ENCODE peak calls at places on chromosomes 4 and X, in six cellular contexts. S is neural progenitor cell, V is heart left ventricle, N is MCF 10A, Z is WTC11, L is AG04450. D is an unnamed sample.

GRCh38 chr4:71383984-71384383 is 45.2 kb downstream of the SLC4A4 start:
- DNase-seq in L (no peak), Z (no peak), N (no peak), S (no peak), V (no peak), D (no peak)

GRCh38 chrX:48833531-48834138 is 1.8 kb downstream of the PCSK1N start:
- DNase-seq in V (no peak), N (no peak), L (no peak), Z (no peak), S (no peak), D (no peak)

GRCh38 chr4:160026720-160027119 is 923.8 kb downstream of the RAPGEF2 start:
- DNase-seq in L (no peak), V (no peak), S (no peak), Z (peak; percentile 44), N (peak; percentile 91), D (no peak)

GRCh38 chr4:48699470-48699869 is 80.6 kb downstream of the FRYL start:
- DNase-seq in N (peak; percentile 56), S (no peak), L (no peak), Z (no peak), V (no peak), D (no peak)

GRCh38 chr4:153153339-153153851 is 50.8 kb upstream of the TRIM2 start:
- DNase-seq in N (peak; percentile 52), V (peak; percentile 48), S (peak; percentile 85), Z (peak; percentile 68), L (no peak), D (peak; percentile 87)

GRCh38 chr4:73964862-73965611 is 16.8 kb downstream of the PF4 start:
- DNase-seq in L (no peak), V (no peak), N (peak; percentile 3), S (peak; percentile 71), Z (peak; percentile 82), D (no peak)

GRCh38 chr4:112119358-112119783 is 25.9 kb upstream of the FAM241A start:
- DNase-seq in L (no peak), S (no peak), V (no peak), Z (no peak), N (no peak), D (no peak)

GRCh38 chrX:13770013-13770412 is 35.5 kb downstream of the OFD1 start:
- DNase-seq in S (no peak), Z (no peak), V (no peak), N (no peak), L (no peak), D (no peak)

GRCh38 chr4:77959566-77960338 is 97.1 kb downstream of the MRPL1 start:
- DNase-seq in S (peak; percentile 80), Z (no peak), V (no peak), L (peak; percentile 18), N (peak; percentile 54), D (no peak)

GRCh38 chrX:47562615-47563243 is 1.7 kb downstream of the ARAF start:
- DNase-seq in L (no peak), V (no peak), Z (no peak), S (peak; percentile 37), N (no peak), D (peak; percentile 75)

GRCh38 chr4:163110442-163110841 is 56.2 kb downstream of the NAF1 start:
- DNase-seq in L (no peak), S (no peak), N (no peak), Z (no peak), V (no peak), D (no peak)

GRCh38 chr4:163108614-163109013 is 58.1 kb downstream of the NAF1 start:
- DNase-seq in S (no peak), Z (no peak), V (no peak), N (no peak), L (no peak), D (no peak)

GRCh38 chr4:163113921-163114703 is 52.6 kb downstream of the NAF1 start:
- DNase-seq in L (no peak), V (no peak), S (no peak), Z (no peak), N (no peak), D (no peak)

GRCh38 chr4:163109967-163110366 is 56.7 kb downstream of the NAF1 start:
- DNase-seq in Z (no peak), L (no peak), V (no peak), S (no peak), N (no peak), D (no peak)

DNA sequence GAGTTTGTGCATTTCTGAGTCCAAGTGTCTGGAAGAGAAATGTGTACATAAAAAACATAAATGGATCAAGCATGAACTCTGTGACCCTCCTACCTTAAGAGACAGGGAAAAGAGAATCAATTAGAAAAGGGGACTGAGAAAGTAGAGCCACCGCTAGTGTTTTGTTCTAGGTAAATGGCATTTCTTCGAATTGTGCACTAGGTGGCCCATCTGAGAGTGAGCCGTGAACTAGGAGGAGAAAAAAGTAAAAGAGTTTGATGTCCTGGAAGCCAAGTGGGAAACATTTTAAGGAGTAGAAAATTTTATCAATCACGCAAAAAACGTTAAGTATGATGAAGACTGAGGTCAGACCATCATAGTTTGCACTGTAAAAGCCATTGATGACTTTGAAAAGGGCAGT is 55.1 kb downstream of the NAF1 start:
- DNase-seq in L (no peak), V (no peak), Z (no peak), N (peak; percentile 9), S (peak; percentile 46), D (no peak)
- TF ChIP-seq CTCF in L (peak; percentile 61), V (peak; percentile 9), Z (no peak), N (peak; percentile 9), S (peak; percentile 57), D (no peak)

GRCh38 chr4:186852964-186853391 is 129.3 kb upstream of the FAT1 start:
- DNase-seq in Z (no peak), V (no peak), S (no peak), N (no peak), L (no peak), D (no peak)
- TF ChIP-seq CTCF in Z (no peak), V (no peak), S (no peak), N (no peak), L (no peak), D (no peak)

DNA sequence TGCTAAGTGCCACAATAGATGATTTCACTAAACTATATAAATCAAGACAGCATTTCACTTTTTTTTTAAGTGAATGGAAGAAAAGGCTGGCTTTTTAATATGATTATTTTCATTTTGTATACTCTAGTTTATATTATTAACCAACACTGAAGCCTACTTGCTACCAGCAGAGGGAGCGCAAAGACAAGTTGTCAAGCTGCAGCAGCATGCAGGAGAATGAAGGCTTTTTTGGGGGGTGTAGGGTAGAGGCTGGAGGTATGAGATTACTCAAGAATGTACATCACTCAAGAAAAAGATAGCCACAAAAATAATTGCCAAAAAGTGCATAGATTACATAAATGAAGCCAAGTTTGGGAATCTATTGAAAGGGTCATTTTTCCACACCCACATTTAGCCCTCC is 519.5 kb downstream of the FGF13 start:
- DNase-seq in V (no peak), Z (peak; percentile 40), S (peak; percentile 64), N (peak; percentile 43), L (no peak), D (no peak)
- TF ChIP-seq CTCF in V (peak; percentile 36), Z (peak; percentile 49), S (peak; percentile 75), N (peak; percentile 48), L (no peak), D (no peak)

DNA sequence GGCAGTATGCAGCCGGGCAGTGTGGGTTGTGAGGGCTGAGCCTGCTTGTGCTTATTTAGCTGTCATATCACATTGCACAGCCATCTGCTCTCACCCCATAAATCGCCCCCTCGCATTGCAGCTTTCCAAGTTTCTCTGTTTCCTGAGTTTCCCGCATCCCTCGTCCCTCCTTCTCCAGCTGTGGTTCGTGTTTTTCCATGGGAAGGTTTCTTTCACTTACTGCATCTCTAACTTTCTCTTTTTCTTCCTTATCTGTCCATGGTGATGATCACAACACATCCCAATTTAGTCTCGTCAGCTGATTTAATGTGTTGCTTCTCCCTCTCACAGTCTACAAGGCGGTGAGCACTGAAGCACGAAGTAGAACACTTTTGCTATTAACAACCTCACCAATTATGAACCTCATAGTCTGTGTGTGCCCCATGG is 118.1 kb downstream of the ENPP6 start:
- DNase-seq in L (no peak), Z (no peak), N (no peak), V (no peak), S (no peak), D (no peak)
- TF ChIP-seq CTCF in L (no peak), Z (no peak), N (no peak), V (no peak), S (no peak), D (no peak)

GRCh38 chrX:68823413-68824151 is 5.2 kb upstream of the EFNB1 start:
- DNase-seq in N (no peak), V (no peak), S (no peak), Z (no peak), L (no peak), D (no peak)

GRCh38 chrX:68824565-68825125 is 4.2 kb upstream of the EFNB1 start:
- DNase-seq in N (no peak), Z (no peak), S (no peak), V (no peak), L (no peak), D (no peak)

GRCh38 chrX:68824152-68824433 is 4.7 kb upstream of the EFNB1 start:
- DNase-seq in Z (no peak), L (no peak), V (no peak), N (no peak), S (no peak), D (no peak)

GRCh38 chrX:68821616-68822015 is 7.2 kb upstream of the EFNB1 start:
- DNase-seq in L (no peak), V (no peak), S (no peak), N (no peak), Z (no peak), D (no peak)

GRCh38 chrX:68822641-68823410 is 6.0 kb upstream of the EFNB1 start:
- DNase-seq in Z (no peak), L (no peak), N (peak; percentile 65), S (peak; percentile 72), V (peak; percentile 40), D (no peak)
- TF ChIP-seq CTCF in Z (no peak), L (peak; percentile 72), N (peak; percentile 76), S (peak; percentile 60), V (peak; percentile 68), D (peak; percentile 55)

GRCh38 chr4:100095729-100096595 is 94.3 kb downstream of the DDIT4L start:
- DNase-seq in V (peak; percentile 37), Z (peak; percentile 55), S (peak; percentile 77), N (peak; percentile 81), L (peak; percentile 43), D (no peak)

GRCh38 chr4:100087743-100088142 is 102.5 kb downstream of the DDIT4L start:
- DNase-seq in N (no peak), S (no peak), V (no peak), L (no peak), Z (no peak), D (no peak)

GRCh38 chr4:100098681-100099080 is 91.6 kb downstream of the DDIT4L start:
- DNase-seq in Z (no peak), S (peak; percentile 40), L (no peak), V (no peak), N (no peak), D (no peak)

GRCh38 chr4:100098011-100098545 is 92.2 kb downstream of the DDIT4L start:
- DNase-seq in N (no peak), Z (no peak), L (no peak), S (peak; percentile 11), V (no peak), D (no peak)

GRCh38 chr4:100093091-100093866 is 97.0 kb downstream of the DDIT4L start:
- DNase-seq in L (peak; percentile 56), S (peak; percentile 93), N (peak; percentile 94), V (peak; percentile 72), Z (peak; percentile 80), D (peak; percentile 82)
- TF ChIP-seq CTCF in L (peak; percentile 85), S (peak; percentile 91), N (peak; percentile 66), V (peak; percentile 93), Z (peak; percentile 66), D (peak; percentile 83)

GRCh38 chr4:176964116-176964691 is 171.5 kb upstream of the VEGFC start:
- DNase-seq in Z (peak; percentile 42), V (no peak), L (no peak), N (peak; percentile 59), S (no peak), D (no peak)
- TF ChIP-seq CTCF in Z (no peak), V (no peak), L (peak; percentile 25), N (peak; percentile 36), S (peak; percentile 43), D (no peak)

GRCh38 chr4:44738615-44739014 is 12.3 kb upstream of the GNPDA2 start:
- DNase-seq in V (no peak), L (no peak), Z (no peak), N (peak; percentile 17), S (no peak), D (no peak)
- TF ChIP-seq CTCF in V (peak; percentile 57), L (peak; percentile 47), Z (peak; percentile 12), N (peak; percentile 31), S (peak; percentile 44), D (no peak)

D was measured in spleen.